ENCODE peak calls at places on chromosomes 1 and 21, in eight cellular contexts. P is PC-3, W is mesothelial cell of epicardium, V is brain microvascular endothelial cell, K is upper lobe of right lung, Y is AG04449, B is fibroblast of lung, A is body of pancreas. R is an unnamed sample.

GRCh38 chr21:45620201-45620600 is 23.3 kb upstream of the PCBP3 start:
- DNase-seq in W (no peak), B (no peak), K (peak; percentile 16), P (no peak), Y (no peak), A (no peak), V (no peak), R (no peak)

GRCh38 chr1:198751741-198752140 is 112.9 kb downstream of the PTPRC start:
- DNase-seq in V (no peak), Y (no peak), A (no peak), K (no peak), P (no peak), W (no peak), B (no peak), R (no peak)

GRCh38 chr1:154951901-154952657 is 3.8 kb downstream of the PBXIP1 start:
- DNase-seq in B (no peak), A (no peak), W (no peak), V (no peak), Y (no peak), P (no peak), K (no peak), R (no peak)

GRCh38 chr1:169833179-169833901 is 38.6 kb upstream of the METTL18 start:
- DNase-seq in P (no peak), B (no peak), W (no peak), V (no peak), Y (no peak), K (no peak), A (no peak), R (no peak)

GRCh38 chr1:201942129-201942495 is 4.2 kb downstream of the LMOD1 start:
- DNase-seq in B (no peak), W (no peak), V (no peak), Y (no peak), A (no peak), K (no peak), P (no peak), R (no peak)

GRCh38 chr1:201999625-202000238 is 10.7 kb upstream of the ELF3 start:
- DNase-seq in V (no peak), A (peak; percentile 58), B (peak; percentile 52), W (no peak), P (peak; percentile 65), Y (no peak), K (no peak), R (no peak)

GRCh38 chr1:1100296-1100695 is 15.6 kb downstream of the C1orf159 start:
- DNase-seq in W (no peak), B (no peak), A (no peak), Y (no peak), P (no peak), V (no peak), K (peak; percentile 39), R (no peak)

GRCh38 chr1:232278925-232279324 is 351.0 kb downstream of the SIPA1L2 start:
- DNase-seq in W (no peak), A (no peak), P (no peak), K (no peak), Y (no peak), B (no peak), V (no peak), R (no peak)

GRCh38 chr1:71488555-71489252 is 407.9 kb upstream of the ZRANB2 start:
- DNase-seq in W (no peak), Y (no peak), P (peak; percentile 49), K (no peak), V (no peak), A (no peak), B (no peak), R (no peak)

GRCh38 chr1:43062527-43063080 is 103.9 kb upstream of the SLC2A1 start:
- DNase-seq in K (no peak), W (no peak), A (no peak), P (no peak), B (no peak), V (no peak), Y (no peak), R (no peak)

GRCh38 chr1:206507395-206508129 is at the start of gene RASSF5:
- DNase-seq in Y (no peak), V (peak; percentile 45), K (peak; percentile 96), A (peak; percentile 93), P (peak; percentile 90), W (no peak), B (peak; percentile 61), R (peak; percentile 90)

GRCh38 chr1:29576510-29576909 is 340.2 kb downstream of the PTPRU start:
- DNase-seq in K (no peak), Y (no peak), B (no peak), V (no peak), W (no peak), A (no peak), P (peak; percentile 5), R (no peak)

GRCh38 chr1:32900956-32901822 is at the start of gene TMEM54:
- DNase-seq in K (peak; percentile 87), B (peak; percentile 11), V (no peak), P (peak; percentile 76), W (peak; percentile 41), Y (no peak), A (peak; percentile 84), R (no peak)

GRCh38 chr1:12572506-12572905 is 45.5 kb downstream of the DHRS3 start:
- DNase-seq in B (no peak), W (no peak), Y (no peak), A (no peak), P (no peak), V (peak; percentile 71), K (no peak), R (no peak)

GRCh38 chr1:178323067-178323466 is 173.7 kb downstream of the CLEC20A start:
- DNase-seq in B (no peak), P (peak; percentile 65), K (no peak), V (no peak), W (no peak), A (no peak), Y (no peak), R (no peak)

GRCh38 chr1:21509351-21510112 is at the start of gene ALPL:
- DNase-seq in W (no peak), Y (no peak), K (peak; percentile 69), P (no peak), A (no peak), B (no peak), V (no peak), R (no peak)

GRCh38 chr1:21511579-21512522 is 2.6 kb downstream of the ALPL start:
- DNase-seq in B (peak; percentile 97), V (peak; percentile 95), W (no peak), A (peak; percentile 34), Y (peak; percentile 92), K (peak; percentile 81), P (no peak), R (peak; percentile 79)

GRCh38 chr1:21510113-21510493 is 880 bp downstream of the ALPL start:
- DNase-seq in Y (no peak), A (no peak), B (no peak), V (no peak), K (no peak), P (no peak), W (no peak), R (no peak)

GRCh38 chr1:21508580-21509350 is 458 bp upstream of the ALPL start:
- DNase-seq in P (peak; percentile 63), W (peak; percentile 72), B (peak; percentile 43), V (no peak), Y (no peak), K (peak; percentile 93), A (peak; percentile 81), R (no peak)

DNA sequence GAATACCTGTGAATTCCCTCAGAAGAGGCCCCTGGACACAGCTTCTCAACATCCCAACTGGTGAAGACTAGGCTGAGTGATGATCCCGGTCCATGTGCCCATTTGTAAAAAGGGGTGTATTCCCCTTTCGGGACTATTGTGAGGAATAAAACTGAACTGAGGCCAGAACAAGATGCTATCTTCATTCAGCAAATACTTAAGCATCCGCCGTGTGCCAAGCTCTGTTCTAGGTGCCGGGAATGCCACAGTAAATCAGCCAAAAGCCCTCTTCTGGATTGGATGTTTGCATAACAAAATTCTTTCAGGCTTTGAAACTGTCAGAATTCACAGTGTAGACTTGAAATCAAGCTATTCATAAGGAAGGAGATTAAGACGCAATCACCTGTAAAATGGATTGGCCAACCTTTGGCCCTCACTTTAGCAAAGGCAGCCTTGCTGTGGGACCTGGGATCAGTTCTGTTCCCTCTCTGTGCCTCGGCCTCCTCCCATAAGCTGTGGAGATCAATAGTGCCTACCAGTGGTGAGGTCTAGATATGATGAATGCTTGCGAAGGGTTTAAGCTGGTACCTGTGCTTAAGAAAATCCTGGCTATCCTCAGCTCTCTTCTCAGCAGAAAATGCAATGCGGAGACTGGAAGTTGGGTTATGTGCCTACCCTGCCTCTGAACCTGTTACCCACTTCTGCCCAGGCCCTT is 1.8 kb downstream of the ALPL start:
- DNase-seq in P (no peak), K (no peak), A (no peak), W (no peak), Y (no peak), V (no peak), B (no peak), R (no peak)
- TF ChIP-seq CTCF in P (peak; percentile 42), K (no peak), A (no peak), W (no peak), Y (no peak), V (peak; percentile 21), B (no peak), R (no peak)

GRCh38 chr1:235052067-235053008 is 76.3 kb downstream of the TOMM20 start:
- DNase-seq in W (no peak), Y (no peak), K (peak; percentile 37), B (no peak), V (no peak), A (no peak), P (no peak), R (no peak)
- TF ChIP-seq CTCF in W (no peak), Y (no peak), K (no peak), B (no peak), V (no peak), A (no peak), P (no peak), R (no peak)

GRCh38 chr1:216750031-216750627 is 26.9 kb upstream of the ESRRG start:
- DNase-seq in V (peak; percentile 45), A (peak; percentile 22), P (peak; percentile 85), B (peak; percentile 78), K (no peak), Y (peak; percentile 5), W (no peak), R (no peak)
- TF ChIP-seq CTCF in V (peak; percentile 78), A (peak; percentile 67), P (peak; percentile 95), B (peak; percentile 90), K (peak; percentile 53), Y (peak; percentile 53), W (no peak), R (peak; percentile 17)

GRCh38 chr1:118249641-118250040 is 64.6 kb upstream of the SPAG17 start:
- DNase-seq in W (no peak), P (no peak), Y (no peak), K (no peak), B (no peak), A (no peak), V (no peak), R (no peak)

GRCh38 chr1:118250232-118250631 is 65.2 kb upstream of the SPAG17 start:
- DNase-seq in W (no peak), A (no peak), B (no peak), K (no peak), P (no peak), Y (no peak), V (no peak), R (no peak)

GRCh38 chr1:118246646-118247045 is 61.6 kb upstream of the SPAG17 start:
- DNase-seq in K (no peak), A (no peak), V (no peak), Y (no peak), W (no peak), B (no peak), P (no peak), R (no peak)

GRCh38 chr1:118243269-118243668 is 58.2 kb upstream of the SPAG17 start:
- DNase-seq in V (no peak), K (no peak), A (no peak), Y (no peak), W (no peak), P (no peak), B (no peak), R (no peak)

GRCh38 chr1:118247593-118247992 is 62.6 kb upstream of the SPAG17 start:
- DNase-seq in P (peak; percentile 47), A (peak; percentile 17), B (peak; percentile 4), K (no peak), W (no peak), Y (no peak), V (peak; percentile 25), R (no peak)
- TF ChIP-seq CTCF in P (peak; percentile 64), A (peak; percentile 34), B (peak; percentile 46), K (no peak), W (no peak), Y (peak; percentile 59), V (peak; percentile 36), R (no peak)